ENCODE peak calls at places on chromosomes 2 and 18, in six cellular contexts. N, O, W, J, B and S are unnamed samples.

GRCh38 chr2:71070294-71071025 is 2.0 kb downstream of the NAGK start:
- DNase-seq in N (no peak), O (peak), W (no peak), J (peak), B (no peak), S (no peak)

GRCh38 chr18:31261792-31262582 is 56.0 kb upstream of the DSG1 start:
- DNase-seq in N (no peak), O (no peak), W (no peak), J (no peak), B (no peak), S (no peak)

GRCh38 chr2:61357681-61358080 is 113.2 kb downstream of the USP34 start:
- DNase-seq in N (peak), O (no peak), W (no peak), J (no peak), B (no peak), S (no peak)

GRCh38 chr18:79457652-79458051 is 61.9 kb downstream of the NFATC1 start:
- DNase-seq in N (no peak), O (no peak), W (no peak), J (no peak), B (no peak), S (no peak)

GRCh38 chr2:88053301-88053700 is 2.3 kb downstream of the KRCC1 start:
- DNase-seq in N (no peak), O (peak), W (no peak), J (no peak), B (no peak), S (no peak)

GRCh38 chr2:219176818-219177593 is at the start of gene CNPPD1:
- DNase-seq in N (peak), O (peak), W (peak), J (peak), B (peak), S (peak)

GRCh38 chr2:133674433-133675331 is 106.4 kb upstream of the NCKAP5 start:
- DNase-seq in N (peak), O (peak), W (peak), J (no peak), B (no peak), S (peak)

GRCh38 chr2:36489296-36489695 is 108.7 kb downstream of the FEZ2 start:
- DNase-seq in N (no peak), O (peak), W (no peak), J (no peak), B (no peak), S (no peak)

GRCh38 chr2:172434821-172435607 is 7.6 kb downstream of the ITGA6 start:
- DNase-seq in N (no peak), O (no peak), W (no peak), J (no peak), B (no peak), S (no peak)

GRCh38 chr2:144466637-144467036 is 53.3 kb downstream of the ZEB2 start:
- DNase-seq in N (no peak), O (no peak), W (no peak), J (no peak), B (no peak), S (no peak)

GRCh38 chr18:32373505-32373904 is 97.2 kb downstream of the GAREM1 start:
- DNase-seq in N (no peak), O (no peak), W (no peak), J (no peak), B (no peak), S (no peak)

GRCh38 chr2:183204397-183204796 is 80.2 kb downstream of the NUP35 start:
- DNase-seq in N (no peak), O (no peak), W (no peak), J (no peak), B (no peak), S (no peak)

GRCh38 chr2:158845869-158846268 is 50.8 kb downstream of the DAPL1 start:
- DNase-seq in N (no peak), O (no peak), W (no peak), J (no peak), B (no peak), S (no peak)

GRCh38 chr2:45585267-45585861 is 25.7 kb downstream of the SRBD1 start:
- DNase-seq in N (no peak), O (peak), W (peak), J (peak), B (no peak), S (no peak)

GRCh38 chr2:33322099-33322498 is 154.3 kb upstream of the RASGRP3 start:
- DNase-seq in N (no peak), O (peak), W (no peak), J (no peak), B (no peak), S (no peak)

GRCh38 chr18:49584431-49584830 is 22.6 kb downstream of the LIPG start:
- DNase-seq in N (no peak), O (no peak), W (no peak), J (no peak), B (no peak), S (no peak)

GRCh38 chr2:106269591-106270291 is 75.6 kb upstream of the UXS1 start:
- DNase-seq in N (peak), O (no peak), W (no peak), J (peak), B (no peak), S (no peak)

GRCh38 chr2:240818543-240819403 is 1.2 kb downstream of the KIF1A start:
- DNase-seq in N (no peak), O (no peak), W (no peak), J (no peak), B (no peak), S (no peak)

GRCh38 chr18:50847192-50847591 is 27.4 kb upstream of the MRO start:
- DNase-seq in N (no peak), O (peak), W (no peak), J (no peak), B (no peak), S (no peak)

GRCh38 chr18:42113529-42114191 is 158.6 kb downstream of the PIK3C3 start:
- DNase-seq in N (no peak), O (peak), W (no peak), J (no peak), B (no peak), S (no peak)

GRCh38 chr18:35469696-35470095 is 28.1 kb downstream of the INO80C start:
- DNase-seq in N (no peak), O (no peak), W (no peak), J (no peak), B (no peak), S (no peak)

GRCh38 chr2:202147775-202148174 is 74.7 kb downstream of the KIAA2012 start:
- DNase-seq in N (no peak), O (no peak), W (no peak), J (no peak), B (no peak), S (no peak)

GRCh38 chr2:73944714-73945113 is 18.0 kb downstream of the DGUOK start:
- DNase-seq in N (no peak), O (no peak), W (no peak), J (no peak), B (no peak), S (no peak)

GRCh38 chr2:206942799-206943478 is 3.6 kb downstream of the CPO start:
- DNase-seq in N (no peak), O (no peak), W (no peak), J (no peak), B (no peak), S (no peak)

GRCh38 chr18:955379-956066 is 50.9 kb downstream of the ADCYAP1 start:
- DNase-seq in N (no peak), O (no peak), W (no peak), J (no peak), B (no peak), S (no peak)

GRCh38 chr2:86832334-86833096 is 29.2 kb downstream of the CD8B start:
- DNase-seq in N (no peak), O (no peak), W (no peak), J (no peak), B (no peak), S (no peak)